ENCODE peak calls at places on chromosomes 4 and X, in six cellular contexts. O is SK-N-SH, P is HepG2, W is sigmoid colon, F is stomach, Y is prostate gland. D is an unnamed sample. For H3K9me3 and H3K4me1, the result is how much of the 10 kb centered on the place peaks cover.

GRCh38 chrX:110531873-110532272 is 173.2 kb downstream of the RTL9 start:
- DNase-seq in Y (no peak), O (no peak), W (no peak), P (no peak), F (no peak), D (no peak)

GRCh38 chr4:129218897-129219296 is 122.9 kb downstream of the C4orf33 start:
- DNase-seq in O (no peak), W (no peak), F (no peak), P (no peak), Y (no peak), D (no peak)

GRCh38 chr4:54542540-54543041 is 115.2 kb upstream of the KIT start:
- DNase-seq in Y (no peak), P (no peak), F (no peak), O (no peak), W (no peak), D (no peak)

GRCh38 chrX:108122748-108123147 is 31.2 kb downstream of the ATG4A start:
- DNase-seq in P (no peak), W (no peak), Y (no peak), O (no peak), F (no peak), D (no peak)

GRCh38 chrX:79080131-79080530 is 64.4 kb upstream of the GPR174 start:
- DNase-seq in F (no peak), P (no peak), W (no peak), Y (no peak), O (no peak), D (no peak)

GRCh38 chr4:48031802-48032525 is 15.4 kb downstream of the NIPAL1 start:
- DNase-seq in Y (no peak), P (no peak), O (no peak), F (peak), W (no peak), D (no peak)

GRCh38 chrX:17547658-17548057 is 172.7 kb downstream of the NHS start:
- DNase-seq in Y (no peak), O (no peak), W (peak), P (peak), F (peak), D (no peak)

GRCh38 chr4:26321326-26322276 is 787 bp downstream of the RBPJ start:
- DNase-seq in F (no peak), Y (peak), O (peak), W (peak), P (peak), D (peak)

GRCh38 chr4:102586644-102587021 is 85.5 kb downstream of the NFKB1 start:
- DNase-seq in Y (no peak), W (no peak), P (no peak), O (no peak), F (no peak), D (no peak)

GRCh38 chrX:72201836-72202536 is 20.4 kb downstream of the PIN4 start:
- DNase-seq in P (no peak), Y (no peak), O (no peak), W (no peak), F (no peak), D (no peak)

GRCh38 chrX:2583194-2584162 is 82.7 kb upstream of the DHRSX start:
- DNase-seq in W (no peak), O (no peak), P (no peak), Y (no peak), F (no peak), D (no peak)

GRCh38 chrX:21056636-21057035 is 317.6 kb upstream of the CNKSR2 start:
- DNase-seq in Y (no peak), O (no peak), P (no peak), W (no peak), F (no peak), D (no peak)

GRCh38 chrX:139203681-139204575 is 326.6 kb upstream of the F9 start:
- DNase-seq in Y (peak), P (no peak), O (peak), F (peak), W (no peak), D (peak)

GRCh38 chr4:137794779-137795178 is 262.5 kb upstream of the PCDH18 start:
- DNase-seq in Y (no peak), W (no peak), O (no peak), P (no peak), F (no peak), D (no peak)

GRCh38 chr4:81257021-81257420 is 42.0 kb upstream of the PRKG2 start:
- DNase-seq in O (no peak), Y (no peak), W (no peak), F (no peak), P (no peak), D (no peak)

GRCh38 chr4:40848251-40848650 is 98.5 kb downstream of the NSUN7 start:
- DNase-seq in O (no peak), Y (no peak), P (no peak), W (peak), F (no peak), D (no peak)

GRCh38 chrX:2917767-2918166 is 11.4 kb downstream of the ARSD start:
- DNase-seq in W (no peak), F (no peak), Y (no peak), P (no peak), O (no peak), D (no peak)

GRCh38 chrX:133307094-133307493 is 88.9 kb upstream of the TFDP3 start:
- DNase-seq in P (no peak), W (no peak), F (no peak), Y (no peak), O (no peak), D (no peak)

GRCh38 chr4:108498925-108499324 is 121.5 kb upstream of the RPL34 start:
- DNase-seq in F (no peak), W (no peak), Y (no peak), O (no peak), P (no peak), D (no peak)

GRCh38 chrX:74579597-74580209 is 34.7 kb downstream of the RLIM start:
- DNase-seq in W (no peak), O (no peak), P (no peak), Y (no peak), F (no peak), D (no peak)

GRCh38 chrX:68633981-68634380 is 13.5 kb upstream of the STARD8 start:
- DNase-seq in O (no peak), P (no peak), Y (no peak), W (no peak), F (no peak), D (no peak)

GRCh38 chr4:109359040-109359646 is 56.7 kb upstream of the COL25A1 start:
- DNase-seq in P (no peak), O (no peak), W (no peak), Y (no peak), F (no peak), D (no peak)

GRCh38 chrX:54785901-54786300 is 12.2 kb downstream of the ITIH6 start:
- DNase-seq in F (no peak), Y (no peak), O (no peak), W (no peak), P (peak), D (no peak)

GRCh38 chrX:68895339-68896250 is 66.8 kb downstream of the EFNB1 start:
- DNase-seq in O (peak), W (peak), P (peak), F (peak), Y (peak), D (peak)

GRCh38 chrX:16208601-16209000 is 41.3 kb downstream of the MAGEB17 start:
- DNase-seq in Y (no peak), F (no peak), O (no peak), W (no peak), P (no peak), D (no peak)

GRCh38 chrX:16215660-16216059 is 48.4 kb downstream of the MAGEB17 start:
- DNase-seq in F (no peak), W (no peak), O (no peak), P (no peak), Y (no peak), D (no peak)

GRCh38 chrX:16212024-16212423 is 44.7 kb downstream of the MAGEB17 start:
- DNase-seq in Y (no peak), O (no peak), F (no peak), W (no peak), P (no peak), D (no peak)

GRCh38 chrX:16212436-16212835 is 45.2 kb downstream of the MAGEB17 start:
- DNase-seq in Y (no peak), F (no peak), O (peak), P (peak), W (no peak), D (no peak)

DNA sequence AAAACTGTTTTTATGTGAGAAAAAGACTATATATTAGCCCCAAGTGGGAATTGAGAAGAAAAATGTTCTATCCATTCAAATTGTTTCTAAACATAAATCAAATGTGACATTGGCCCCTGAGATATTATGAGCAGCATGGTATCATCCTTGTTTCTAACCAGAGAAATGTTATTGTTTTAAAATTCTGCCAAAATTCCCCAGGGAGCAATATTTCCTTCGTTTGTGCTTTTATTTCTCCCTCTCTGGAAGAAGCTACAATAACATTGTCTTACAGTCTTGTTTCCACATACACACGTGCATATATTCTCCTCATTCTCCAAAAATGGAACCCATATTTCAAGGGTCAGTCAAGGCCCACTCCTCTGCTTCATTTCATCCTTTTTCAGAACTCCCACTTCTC is 46.7 kb downstream of the MAGEB17 start:
- DNase-seq in P (no peak), F (no peak), Y (no peak), O (no peak), W (no peak), D (no peak)
- TF ChIP-seq POLR2AphosphoS5 in P (no peak), F (no peak), Y (no peak), O (no peak), W (no peak), D (no peak)

DNA sequence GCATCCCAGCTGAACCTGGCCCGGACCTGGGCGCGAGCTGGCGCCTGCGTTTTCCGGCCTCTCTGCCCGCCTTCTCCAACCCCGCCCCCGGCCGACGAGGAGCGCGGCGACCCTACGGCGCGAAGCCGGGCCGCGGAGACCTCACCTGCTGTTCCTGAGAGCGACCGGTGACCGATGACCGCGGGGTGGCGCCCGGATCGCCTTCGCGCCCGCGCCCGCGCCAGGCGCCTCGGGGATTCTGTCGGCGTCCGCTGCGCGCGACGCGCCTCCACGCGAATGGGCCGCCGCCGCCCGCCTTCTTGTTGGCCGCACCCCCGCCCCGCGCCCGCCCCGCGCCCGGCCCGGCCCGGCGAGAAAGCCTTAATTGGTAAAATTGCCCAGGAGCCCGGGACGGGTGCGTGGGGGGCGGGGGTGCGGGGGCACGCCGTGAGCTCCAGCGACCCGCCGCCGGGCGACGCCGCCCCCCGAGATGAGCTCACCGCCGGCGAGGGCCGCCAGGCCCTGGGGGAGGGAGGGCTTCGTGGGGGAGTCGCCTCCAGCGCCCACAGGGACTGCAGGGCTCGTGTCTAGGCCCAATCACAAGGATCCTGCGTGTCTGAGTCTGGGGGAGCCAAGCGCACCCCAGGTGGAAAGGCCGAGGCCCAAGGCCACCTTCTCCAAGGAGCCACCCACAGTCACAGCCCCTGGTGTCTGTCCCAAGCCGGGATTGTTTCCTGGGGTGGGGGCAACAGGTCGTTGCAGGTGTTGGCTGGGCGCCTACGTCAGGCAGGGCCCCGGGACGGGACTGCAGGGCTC is at the start of gene FLNA:
- DNase-seq in F (peak), O (peak), Y (no peak), P (no peak), W (peak), D (peak)
- H3K9me3 ChIP-seq in F (under half), O (under half), Y (under half), P (under half), W (under half), D (under half)

GRCh38 chr4:70761276-70761816 is 39.6 kb downstream of the RUFY3 start:
- DNase-seq in O (no peak), F (no peak), Y (no peak), W (no peak), P (no peak), D (no peak)
- H3K4me1 ChIP-seq in O (under half), F (under half), Y (under half), W (under half), P (under half), D (under half)

GRCh38 chrX:153408221-153408721 is 3.0 kb upstream of the ZFP92 start:
- DNase-seq in F (no peak), Y (no peak), W (no peak), P (no peak), O (no peak), D (peak)

GRCh38 chrX:153406011-153406410 is 4.9 kb upstream of the PNMA6E start:
- DNase-seq in O (no peak), W (no peak), Y (no peak), P (no peak), F (no peak), D (peak)

GRCh38 chrX:153407736-153408135 is 3.5 kb upstream of the ZFP92 start:
- DNase-seq in F (no peak), Y (no peak), W (no peak), O (no peak), P (no peak), D (peak)

GRCh38 chrX:153405426-153405825 is 4.3 kb upstream of the PNMA6E start:
- DNase-seq in O (no peak), W (no peak), P (no peak), Y (no peak), F (no peak), D (peak)

GRCh38 chrX:153406903-153407302 is 4.4 kb upstream of the ZFP92 start:
- DNase-seq in O (no peak), P (no peak), F (no peak), Y (no peak), W (no peak), D (peak)
- TF ChIP-seq POLR2AphosphoS5 in O (no peak), P (no peak), F (no peak), Y (no peak), W (no peak), D (no peak)

GRCh38 chr4:88115587-88115986 is 42.9 kb downstream of the ABCG2 start:
- DNase-seq in O (no peak), F (no peak), W (no peak), Y (no peak), P (no peak), D (no peak)

GRCh38 chr4:88119951-88120350 is 38.5 kb downstream of the ABCG2 start:
- DNase-seq in W (no peak), O (no peak), P (no peak), Y (no peak), F (no peak), D (no peak)
- H3K9me3 ChIP-seq in W (under half), O (under half), P (under half), Y (under half), F (under half), D (under half)